ENCODE peak calls at places on chromosomes 5 and 9, in nine cellular contexts. H is right atrium auricular region; F is CD8-positive, alpha-beta memory T cell; C is mucosa of descending colon; B is upper lobe of right lung; P is CD4-positive, alpha-beta memory T cell; I is Peyer's patch; K is Panc1; S is hepatocyte. O is an unnamed sample.
A peak's percentile ranks its signal among the peaks of the same experiment; 100 is the strongest.

GRCh38 chr5:163252951-163253350 is 184.4 kb upstream of the CCNG1 start:
- DNase-seq in C (no peak), F (no peak), B (no peak), H (no peak), K (no peak), P (no peak), I (no peak), S (no peak), O (no peak)

GRCh38 chr9:35341585-35341984 is 148.3 kb upstream of the RUSC2 start:
- DNase-seq in P (no peak), K (no peak), B (peak; percentile 71), F (no peak), C (peak; percentile 53), H (peak; percentile 60), I (no peak), S (peak; percentile 27), O (no peak)

GRCh38 chr9:87725900-87726709 is at the start of gene CTSL:
- DNase-seq in I (peak; percentile 84), K (no peak), B (peak; percentile 95), C (peak; percentile 90), P (peak; percentile 51), S (peak; percentile 91), H (peak; percentile 98), F (no peak), O (peak; percentile 70)

GRCh38 chr5:57171818-57172465 is 1.9 kb upstream of the GPBP1 start:
- DNase-seq in F (peak; percentile 13), K (no peak), C (no peak), S (peak; percentile 60), I (no peak), P (peak; percentile 69), H (no peak), B (peak; percentile 67), O (peak; percentile 68)

GRCh38 chr9:18672706-18673105 is 198.8 kb downstream of the ADAMTSL1 start:
- DNase-seq in I (no peak), K (no peak), F (no peak), S (no peak), B (no peak), H (no peak), C (no peak), P (no peak), O (no peak)

GRCh38 chr9:87954230-87954629 is 20.1 kb downstream of the CDK20 start:
- DNase-seq in K (no peak), H (no peak), I (no peak), F (no peak), S (no peak), P (no peak), C (no peak), B (no peak), O (no peak)

GRCh38 chr5:59673438-59674058 is 220.0 kb downstream of the PDE4D start:
- DNase-seq in H (no peak), P (no peak), I (no peak), F (no peak), B (no peak), K (no peak), S (peak; percentile 68), C (no peak), O (peak; percentile 37)

GRCh38 chr9:86128235-86128822 is 29.0 kb upstream of the GOLM1 start:
- DNase-seq in H (no peak), B (no peak), C (no peak), K (no peak), P (no peak), S (no peak), F (no peak), I (no peak), O (no peak)

GRCh38 chr5:8081179-8081578 is 212.2 kb downstream of the MTRR start:
- DNase-seq in K (no peak), I (no peak), H (no peak), C (no peak), B (no peak), P (no peak), F (no peak), S (no peak), O (no peak)

GRCh38 chr5:111229126-111229525 is 4.9 kb downstream of the CAMK4 start:
- DNase-seq in S (no peak), F (no peak), H (no peak), P (no peak), C (no peak), K (no peak), B (no peak), I (no peak), O (no peak)

GRCh38 chr5:131361677-131362315 is 97.9 kb downstream of the CDC42SE2 start:
- DNase-seq in P (no peak), K (no peak), S (no peak), I (no peak), C (no peak), F (no peak), H (no peak), B (no peak), O (no peak)

GRCh38 chr5:131353991-131354390 is 90.1 kb downstream of the CDC42SE2 start:
- DNase-seq in K (no peak), B (no peak), C (no peak), S (no peak), I (no peak), H (no peak), P (no peak), F (no peak), O (no peak)

GRCh38 chr5:131356619-131357018 is 92.8 kb downstream of the CDC42SE2 start:
- DNase-seq in B (no peak), K (no peak), S (no peak), C (no peak), F (no peak), I (no peak), H (no peak), P (no peak), O (no peak)

GRCh38 chr5:131357739-131358561 is 94.1 kb downstream of the CDC42SE2 start:
- DNase-seq in S (no peak), B (no peak), F (no peak), I (no peak), P (no peak), C (no peak), K (no peak), H (no peak), O (no peak)

DNA sequence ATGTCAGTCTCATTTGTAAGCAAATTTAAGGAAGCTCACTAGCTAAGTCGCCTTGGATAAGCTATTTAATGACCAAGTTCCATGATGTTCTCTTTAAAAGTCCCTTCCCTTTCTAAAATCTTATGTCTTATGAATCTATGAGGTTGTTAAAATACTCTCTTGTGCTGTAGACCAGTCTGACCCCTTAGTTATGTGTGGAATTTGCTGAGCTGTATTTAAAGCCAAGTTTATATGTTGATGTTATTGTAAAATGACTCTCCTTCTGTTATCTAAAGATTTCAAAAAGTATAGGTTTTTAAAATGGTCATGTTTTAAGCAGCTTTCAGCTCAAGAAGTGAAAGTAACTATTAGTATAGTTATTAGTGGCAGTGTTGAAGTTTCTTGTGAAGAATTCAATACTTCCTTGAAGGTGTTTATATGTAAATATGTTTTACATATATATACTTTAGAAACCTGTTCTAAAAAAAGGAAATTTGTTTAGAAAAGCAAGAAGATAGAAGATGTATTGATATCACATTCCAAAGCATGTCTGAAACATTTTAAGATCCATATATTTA is 92.2 kb downstream of the CDC42SE2 start:
- DNase-seq in H (no peak), B (no peak), S (no peak), C (no peak), F (no peak), P (no peak), I (no peak), K (no peak), O (no peak)
- H3K4me3 ChIP-seq in H (no peak overlapping the region), B (no peak overlapping the region), S (no peak overlapping the region), C (no peak overlapping the region), F (no peak overlapping the region), P (no peak overlapping the region), I (no peak overlapping the region), K (no peak overlapping the region), O (no peak overlapping the region)

GRCh38 chr5:58191451-58191850 is 268.4 kb downstream of the PLK2 start:
- DNase-seq in C (no peak), F (no peak), I (no peak), B (no peak), P (no peak), H (no peak), S (no peak), K (no peak), O (peak; percentile 57)

GRCh38 chr5:58184910-58185309 is 275.0 kb downstream of the PLK2 start:
- DNase-seq in P (no peak), C (no peak), K (no peak), H (no peak), F (no peak), I (no peak), S (no peak), B (no peak), O (peak; percentile 62)

GRCh38 chr5:58185397-58186195 is 274.3 kb downstream of the PLK2 start:
- DNase-seq in B (no peak), K (no peak), I (no peak), P (no peak), C (no peak), F (no peak), S (no peak), H (no peak), O (peak; percentile 21)

GRCh38 chr5:58188287-58188651 is 271.6 kb downstream of the PLK2 start:
- DNase-seq in F (no peak), S (peak; percentile 8), P (no peak), B (no peak), I (no peak), K (peak; percentile 73), C (no peak), H (no peak), O (peak; percentile 91)

GRCh38 chr5:58187473-58188286 is 272.2 kb downstream of the PLK2 start:
- DNase-seq in K (no peak), H (no peak), P (no peak), C (no peak), B (no peak), I (no peak), F (no peak), S (no peak), O (peak; percentile 8)
- H3K4me1 ChIP-seq in K (peaks cover 63% of the 10 kb centered on the region), H (no peaks in the 10 kb centered on the region), P (no peaks in the 10 kb centered on the region), C (no peaks in the 10 kb centered on the region), B (no peaks in the 10 kb centered on the region), I (no peaks in the 10 kb centered on the region), F (no peaks in the 10 kb centered on the region), S (peaks cover under 1% of the 10 kb centered on the region), O (peaks cover 49% of the 10 kb centered on the region)

GRCh38 chr5:87015908-87016307 is 251.8 kb upstream of the RASA1 start:
- DNase-seq in F (no peak), I (no peak), C (no peak), B (no peak), H (no peak), P (no peak), K (no peak), S (no peak), O (no peak)

GRCh38 chr5:87022415-87022814 is 245.3 kb upstream of the RASA1 start:
- DNase-seq in P (no peak), H (no peak), C (no peak), F (no peak), I (no peak), K (no peak), B (no peak), S (no peak), O (no peak)

GRCh38 chr5:87020099-87020934 is 247.4 kb upstream of the RASA1 start:
- DNase-seq in K (no peak), C (no peak), S (peak; percentile 30), H (no peak), F (peak; percentile 5), I (no peak), P (no peak), B (no peak), O (peak; percentile 13)
- H3K4me3 ChIP-seq in K (peak overlapping the region; percentile 6), C (no peak overlapping the region), S (no peak overlapping the region), H (no peak overlapping the region), F (no peak overlapping the region), I (no peak overlapping the region), P (no peak overlapping the region), B (no peak overlapping the region), O (no peak overlapping the region)

DNA sequence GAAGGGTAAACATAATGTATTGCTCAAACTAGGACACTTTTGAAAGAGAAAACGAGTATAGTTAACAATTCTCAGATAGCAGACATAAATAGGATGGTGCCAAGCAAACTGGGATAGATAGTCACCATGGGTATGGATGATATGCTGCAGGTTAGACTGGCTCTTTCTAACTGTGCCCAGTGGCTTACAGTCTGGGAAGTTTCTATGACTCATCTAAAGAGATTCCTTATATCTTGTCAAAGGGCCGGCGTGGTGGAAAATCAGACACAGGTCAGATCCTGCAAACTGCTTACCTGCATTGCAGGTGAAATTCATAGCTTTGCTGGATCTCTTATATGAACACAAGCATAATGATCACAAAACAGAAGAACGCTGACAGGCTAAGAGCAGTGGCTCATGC is 41.8 kb upstream of the RPS23 start:
- DNase-seq in K (no peak), I (no peak), F (no peak), H (no peak), P (no peak), C (no peak), B (no peak), S (no peak), O (no peak)
- H3K4me1 ChIP-seq in K (no peaks in the 10 kb centered on the region), I (no peaks in the 10 kb centered on the region), F (no peaks in the 10 kb centered on the region), H (no peaks in the 10 kb centered on the region), P (no peaks in the 10 kb centered on the region), C (no peaks in the 10 kb centered on the region), B (no peaks in the 10 kb centered on the region), S (no peaks in the 10 kb centered on the region), O (no peaks in the 10 kb centered on the region)

O was measured in mammary epithelial cell.